ENCODE peak calls at places on chromosome 16, in eight cellular contexts. M is kidney, S is gastrocnemius medialis, O is heart right ventricle, U is prostate gland, H is H9, B is WERI-Rb-1, X is tibial artery. R is an unnamed sample.

GRCh38 chr16:55842369-55843104 is 9.6 kb upstream of the CES1 start:
- DNase-seq in M (no peak), S (no peak), O (peak; percentile 35), U (peak; percentile 22), H (no peak), B (peak; percentile 25), X (no peak), R (no peak)

GRCh38 chr16:456891-457483 is 31.5 kb downstream of the RAB11FIP3 start:
- DNase-seq in M (no peak), S (no peak), O (no peak), U (peak; percentile 46), H (no peak), B (no peak), X (peak; percentile 48), R (peak; percentile 13)

GRCh38 chr16:10547708-10548107 is 32.7 kb downstream of the EMP2 start:
- DNase-seq in M (no peak), S (no peak), O (no peak), U (no peak), H (no peak), B (no peak), X (no peak), R (no peak)

GRCh38 chr16:83994087-83994486 is 26.0 kb downstream of the NECAB2 start:
- DNase-seq in M (no peak), S (no peak), O (no peak), U (no peak), H (no peak), B (no peak), X (no peak), R (no peak)

GRCh38 chr16:68013440-68013839 is 2.3 kb downstream of the DPEP2NB start:
- DNase-seq in M (no peak), S (no peak), O (no peak), U (no peak), H (no peak), B (no peak), X (no peak), R (no peak)

GRCh38 chr16:62755938-62756337 is 719.7 kb upstream of the CDH8 start:
- DNase-seq in M (no peak), S (no peak), O (no peak), U (no peak), H (no peak), B (no peak), X (no peak), R (no peak)

GRCh38 chr16:87317766-87318121 is 552 bp upstream of the C16orf95 start:
- DNase-seq in M (peak; percentile 81), S (no peak), O (peak; percentile 16), U (no peak), H (no peak), B (no peak), X (peak; percentile 37), R (no peak)

GRCh38 chr16:18816286-18816685 is 14.9 kb upstream of the ARL6IP1 start:
- DNase-seq in M (no peak), S (no peak), O (no peak), U (no peak), H (no peak), B (no peak), X (no peak), R (no peak)

GRCh38 chr16:89325861-89326471 is 108.5 kb downstream of the ZNF778 start:
- DNase-seq in M (peak; percentile 65), S (peak; percentile 53), O (peak; percentile 82), U (no peak), H (no peak), B (no peak), X (peak; percentile 50), R (no peak)

GRCh38 chr16:67406628-67407027 is 9.6 kb downstream of the ZDHHC1 start:
- DNase-seq in M (no peak), S (no peak), O (no peak), U (no peak), H (no peak), B (no peak), X (no peak), R (no peak)

GRCh38 chr16:79972053-79972704 is 371.6 kb upstream of the MAF start:
- DNase-seq in M (no peak), S (no peak), O (no peak), U (no peak), H (no peak), B (no peak), X (no peak), R (no peak)

GRCh38 chr16:49472598-49472997 is 99.0 kb downstream of the C16orf78 start:
- DNase-seq in M (no peak), S (no peak), O (no peak), U (no peak), H (peak; percentile 32), B (no peak), X (peak; percentile 18), R (no peak)

GRCh38 chr16:10881479-10882030 is 4.6 kb downstream of the CIITA start:
- DNase-seq in M (no peak), S (no peak), O (no peak), U (no peak), H (no peak), B (no peak), X (no peak), R (no peak)

GRCh38 chr16:70647461-70648359 is 1.4 kb downstream of the IL34 start:
- DNase-seq in M (no peak), S (no peak), O (no peak), U (no peak), H (no peak), B (no peak), X (no peak), R (no peak)

GRCh38 chr16:5056347-5056746 is 9.4 kb downstream of the C16orf89 start:
- DNase-seq in M (no peak), S (no peak), O (no peak), U (no peak), H (peak; percentile 81), B (peak; percentile 62), X (no peak), R (no peak)
- TF ChIP-seq CTCF in M (no peak), S (no peak), O (peak; percentile 34), U (no peak), H (peak; percentile 82), B (peak; percentile 83), X (no peak), R (no peak)

GRCh38 chr16:35182943-35183550 is 1723.6 kb downstream of the TP53TG3F start:
- DNase-seq in M (no peak), S (no peak), O (no peak), U (no peak), H (no peak), B (no peak), X (no peak), R (no peak)
- H3K9me3 ChIP-seq in M (peaks cover 2% of the 10 kb centered on the region), S (no peaks in the 10 kb centered on the region), O (no peaks in the 10 kb centered on the region), U (no peaks in the 10 kb centered on the region), H (peaks cover 92% of the 10 kb centered on the region), B (no peaks in the 10 kb centered on the region), X (no peaks in the 10 kb centered on the region), R (no peaks in the 10 kb centered on the region)

DNA sequence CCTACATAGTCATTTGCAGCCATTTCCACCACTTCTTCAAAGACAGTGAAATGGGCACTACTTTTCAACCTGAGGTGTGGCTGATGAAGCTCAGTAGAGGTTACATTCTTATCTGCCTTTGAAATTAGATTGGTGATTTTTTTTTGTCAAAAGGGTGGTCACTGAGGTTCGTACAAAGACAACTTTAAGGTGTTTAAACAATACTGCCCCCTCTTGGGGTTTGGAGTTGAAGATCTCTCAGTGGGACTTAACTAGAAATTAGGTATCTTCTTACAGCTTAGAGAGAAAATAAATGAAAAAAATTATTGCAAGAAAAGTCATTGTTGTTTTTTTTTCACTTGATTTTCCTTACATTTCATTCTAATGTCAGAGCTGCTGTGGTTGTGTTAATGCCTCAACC is 713.2 kb downstream of the CDH11 start:
- DNase-seq in M (no peak), S (no peak), O (no peak), U (no peak), H (no peak), B (no peak), X (no peak), R (no peak)
- TF ChIP-seq CTCF in M (no peak), S (no peak), O (no peak), U (no peak), H (peak; percentile 49), B (no peak), X (no peak), R (no peak)

DNA sequence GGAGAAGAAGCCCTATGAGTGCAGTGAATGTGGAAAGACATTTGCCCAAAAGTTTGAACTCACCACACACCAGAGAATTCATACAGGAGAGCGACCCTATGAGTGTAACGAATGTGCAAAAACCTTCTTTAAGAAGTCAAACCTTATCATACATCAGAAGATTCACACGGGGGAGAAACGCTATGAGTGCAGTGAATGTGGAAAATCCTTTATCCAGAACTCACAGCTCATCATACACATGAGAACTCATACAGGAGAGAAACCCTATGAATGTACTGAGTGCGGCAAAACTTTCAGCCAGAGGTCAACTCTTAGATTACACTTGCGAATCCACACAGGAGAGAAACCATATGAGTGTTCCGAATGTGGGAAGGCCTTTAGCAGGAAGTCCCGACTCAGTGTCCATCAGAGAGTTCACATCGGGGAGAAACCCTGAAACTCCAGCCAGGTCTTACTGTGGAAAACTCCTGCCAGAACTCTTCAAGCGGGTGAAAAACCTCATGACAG is 21.6 kb downstream of the ZFP1 start:
- DNase-seq in M (no peak), S (no peak), O (no peak), U (no peak), H (no peak), B (no peak), X (no peak), R (no peak)
- H3K9me3 ChIP-seq in M (peaks cover 13% of the 10 kb centered on the region), S (peaks cover 9% of the 10 kb centered on the region), O (peaks cover 21% of the 10 kb centered on the region), U (no peaks in the 10 kb centered on the region), H (peaks cover 62% of the 10 kb centered on the region), B (peaks cover 46% of the 10 kb centered on the region), X (peaks cover 56% of the 10 kb centered on the region), R (peaks cover 55% of the 10 kb centered on the region)

GRCh38 chr16:28977703-28978641 is 3.4 kb downstream of the SPNS1 start:
- DNase-seq in M (no peak), S (no peak), O (no peak), U (no peak), H (peak; percentile 66), B (peak; percentile 44), X (no peak), R (no peak)
- TF ChIP-seq CTCF in M (peak; percentile 41), S (no peak), O (peak; percentile 29), U (peak; percentile 13), H (peak; percentile 81), B (peak; percentile 93), X (no peak), R (peak; percentile 12)

GRCh38 chr16:31886227-31886626 is 12.6 kb downstream of the ZNF267 start:
- DNase-seq in M (no peak), S (no peak), O (no peak), U (no peak), H (no peak), B (no peak), X (no peak), R (no peak)
- H3K9me3 ChIP-seq in M (no peaks in the 10 kb centered on the region), S (no peaks in the 10 kb centered on the region), O (no peaks in the 10 kb centered on the region), U (no peaks in the 10 kb centered on the region), H (peaks cover 4% of the 10 kb centered on the region), B (no peaks in the 10 kb centered on the region), X (no peaks in the 10 kb centered on the region), R (no peaks in the 10 kb centered on the region)

DNA sequence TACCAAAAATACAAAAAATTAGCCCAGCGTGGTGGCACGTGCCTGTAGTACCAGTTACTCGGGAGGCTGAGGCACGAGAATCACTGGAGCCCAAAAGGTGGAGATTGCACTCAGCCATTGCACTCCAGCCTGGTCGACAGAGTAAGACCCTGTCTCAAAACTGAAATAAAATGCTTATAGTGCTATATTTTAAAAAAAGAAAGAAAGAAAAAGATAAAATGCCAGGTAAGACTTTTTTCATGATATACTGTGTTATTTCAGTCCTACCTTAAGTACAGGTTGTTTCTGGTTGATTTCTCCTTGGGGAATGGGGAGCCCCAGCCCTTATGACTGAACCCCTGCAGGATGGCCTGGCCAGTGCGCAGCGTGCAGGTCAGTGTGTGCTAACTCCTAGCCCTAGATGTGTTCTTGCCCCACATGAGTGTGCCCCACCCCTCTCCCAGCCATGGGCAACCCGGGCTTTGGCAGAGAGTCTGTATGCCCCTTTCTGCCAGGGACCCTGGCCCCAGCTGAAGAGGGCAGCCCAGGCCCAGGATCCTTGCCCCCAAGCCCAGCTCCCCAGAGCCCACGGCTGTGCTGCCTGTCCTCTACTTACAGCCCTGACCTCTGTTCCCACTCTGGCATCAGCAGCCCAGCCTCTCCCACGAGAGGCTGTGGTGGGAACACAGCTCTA is 1.3 kb downstream of the CNGB1 start:
- DNase-seq in M (peak; percentile 38), S (no peak), O (no peak), U (no peak), H (no peak), B (no peak), X (no peak), R (no peak)
- TF ChIP-seq CTCF in M (no peak), S (no peak), O (no peak), U (no peak), H (no peak), B (no peak), X (no peak), R (no peak)

R was measured in thoracic aorta.